ENCODE peak calls at places on chromosomes 7 and 10, in four cellular contexts. Q is CD8-positive, alpha-beta T cell; R is neural progenitor cell; J is BJ. L is an unnamed sample.

GRCh38 chr7:23235688-23236280 is 10.8 kb upstream of the GPNMB start:
- DNase-seq in Q (no peak), R (no peak), J (no peak), L (no peak)

GRCh38 chr7:82700739-82701138 is 257.2 kb upstream of the CACNA2D1 start:
- DNase-seq in Q (no peak), R (no peak), J (no peak), L (no peak)

GRCh38 chr7:23970193-23970592 is 260.2 kb downstream of the STK31 start:
- DNase-seq in Q (no peak), R (no peak), J (no peak), L (no peak)

GRCh38 chr10:63281967-63282366 is 148.8 kb downstream of the NRBF2 start:
- DNase-seq in Q (no peak), R (no peak), J (peak), L (no peak)

GRCh38 chr10:69492746-69493462 is 41.6 kb downstream of the TSPAN15 start:
- DNase-seq in Q (no peak), R (no peak), J (no peak), L (no peak)

GRCh38 chr10:124221356-124222297 is 128.2 kb upstream of the CHST15 start:
- DNase-seq in Q (no peak), R (no peak), J (no peak), L (no peak)

GRCh38 chr7:135729230-135729629 is 1.2 kb upstream of the SLC13A4 start:
- DNase-seq in Q (no peak), R (no peak), J (peak), L (no peak)

GRCh38 chr7:48040944-48041664 is 5.8 kb downstream of the C7orf57 start:
- DNase-seq in Q (no peak), R (no peak), J (no peak), L (no peak)

GRCh38 chr7:157208758-157209413 is 70.2 kb downstream of the UBE3C start:
- DNase-seq in Q (no peak), R (no peak), J (no peak), L (peak)

DNA sequence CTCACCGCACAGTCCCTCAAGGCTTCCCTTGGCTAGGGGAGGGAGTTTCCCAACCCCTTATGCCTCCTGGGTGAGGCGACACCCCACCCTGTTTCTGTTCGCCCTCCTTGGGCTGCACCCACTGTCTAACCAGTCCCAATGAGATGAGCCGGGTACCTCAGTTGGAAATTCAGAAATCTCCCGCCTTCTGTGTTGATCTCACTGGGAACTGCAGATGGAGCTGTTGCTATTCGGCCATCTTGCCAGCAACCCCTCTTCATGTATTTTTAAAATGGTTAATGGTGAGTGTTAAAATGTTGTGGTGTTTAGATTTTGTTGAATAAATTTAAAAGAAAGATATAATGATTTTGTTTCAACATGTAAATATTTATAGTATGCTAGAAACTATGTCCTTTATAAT is 22.0 kb downstream of the UMAD1 start:
- DNase-seq in Q (no peak), R (peak), J (no peak), L (peak)
- TF ChIP-seq CTCF in Q (no peak), R (peak), J (peak), L (peak)

GRCh38 chr7:113872981-113873380 is 45.8 kb downstream of the PPP1R3A start:
- DNase-seq in Q (no peak), R (no peak), J (no peak), L (no peak)

GRCh38 chr7:113873554-113874151 is 45.2 kb downstream of the PPP1R3A start:
- DNase-seq in Q (no peak), R (no peak), J (no peak), L (no peak)

GRCh38 chr7:113880467-113881040 is 38.3 kb downstream of the PPP1R3A start:
- DNase-seq in Q (no peak), R (no peak), J (no peak), L (no peak)

GRCh38 chr7:113875224-113875623 is 43.6 kb downstream of the PPP1R3A start:
- DNase-seq in Q (no peak), R (no peak), J (no peak), L (no peak)

DNA sequence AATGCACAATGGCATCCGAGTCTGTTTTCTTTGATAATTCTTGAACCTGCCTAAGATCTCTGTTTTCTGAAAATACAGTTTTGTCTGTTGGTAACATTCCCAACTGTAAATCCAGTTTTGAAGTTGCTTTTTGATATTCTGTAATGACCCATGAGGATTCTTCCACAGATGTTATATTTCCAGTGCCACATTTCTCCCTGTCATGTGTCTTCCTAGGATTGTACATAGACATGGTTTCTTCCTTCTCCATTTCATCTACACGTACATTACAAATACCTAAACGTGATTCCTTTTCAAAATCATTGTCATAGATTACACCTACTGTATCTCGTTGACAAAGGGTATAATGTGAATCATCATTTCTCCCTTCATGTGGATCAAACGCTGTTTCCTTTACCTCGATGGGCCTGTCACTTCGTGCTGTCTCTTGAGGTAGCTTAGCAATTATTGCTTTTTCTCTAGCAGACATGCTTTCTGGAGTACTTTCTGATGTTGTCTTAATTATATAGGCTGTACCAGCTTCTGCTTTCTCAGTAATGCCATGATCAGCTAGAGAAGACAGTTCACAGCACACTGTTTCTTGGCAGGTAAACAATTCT is 40.3 kb downstream of the PPP1R3A start:
- DNase-seq in Q (no peak), R (no peak), J (no peak), L (no peak)
- TF ChIP-seq CTCF in Q (no peak), R (no peak), J (no peak), L (no peak)

DNA sequence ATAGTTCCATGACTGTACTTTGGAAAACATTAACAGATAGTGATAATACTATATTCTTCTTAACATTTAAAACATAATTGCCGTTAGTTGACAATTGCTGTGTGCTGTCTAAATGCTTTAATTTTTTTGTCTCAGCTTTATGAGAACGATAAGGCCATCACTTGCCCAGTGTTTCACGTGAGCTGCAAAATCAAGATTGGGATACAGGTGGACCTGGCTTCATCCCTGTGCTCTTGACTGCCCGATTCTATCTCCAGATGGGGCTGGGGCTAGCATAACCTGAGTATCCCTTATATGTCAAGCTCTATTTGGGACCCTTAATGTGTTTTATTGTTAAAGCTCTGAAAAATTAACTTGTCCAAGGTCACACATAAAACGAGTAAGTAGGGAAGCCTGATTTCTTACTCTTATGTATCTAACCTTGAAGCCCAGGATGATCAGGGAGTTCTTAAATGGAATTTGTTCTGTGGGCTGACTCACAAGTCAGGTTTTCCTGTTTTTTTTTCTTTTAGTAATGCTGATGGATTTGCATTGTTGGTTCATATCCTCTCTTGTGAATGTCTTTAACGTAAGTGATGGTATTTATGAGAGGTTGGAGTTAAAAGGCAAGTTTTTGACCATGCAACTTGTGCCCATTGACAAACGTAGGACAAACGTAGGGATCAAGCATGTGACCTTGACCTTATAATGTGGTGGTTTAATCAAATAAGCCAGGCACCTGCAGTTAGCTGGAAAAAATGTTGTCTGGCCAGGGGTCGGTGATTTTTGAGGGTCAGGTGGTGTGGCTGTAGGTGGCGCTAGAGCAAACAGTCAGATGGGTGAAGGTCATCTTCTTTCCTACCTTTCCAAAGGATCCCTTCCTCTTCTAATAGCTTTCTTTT is 3.6 kb downstream of the PRKAR2B start:
- DNase-seq in Q (no peak), R (no peak), J (no peak), L (no peak)
- TF ChIP-seq CTCF in Q (no peak), R (peak), J (no peak), L (peak)

DNA sequence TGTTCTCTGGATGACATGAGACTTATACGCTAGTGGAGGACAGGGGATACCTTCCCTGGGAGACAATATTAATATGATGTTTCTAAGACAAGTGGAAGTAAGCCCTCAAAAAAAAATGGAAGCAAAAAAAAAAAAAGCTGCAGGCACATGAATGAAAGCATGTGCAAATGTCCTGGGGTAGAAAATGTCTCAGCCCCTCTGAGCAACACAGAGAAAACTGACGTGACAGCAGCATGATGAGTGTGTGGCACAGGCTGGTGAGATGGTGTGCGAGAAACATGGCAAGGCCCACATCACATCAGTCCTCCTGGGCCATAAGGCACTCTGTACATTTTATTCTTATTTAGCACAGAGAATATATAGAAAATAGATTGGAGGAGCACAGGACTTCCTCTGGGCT is 254.7 kb upstream of the PFKP start:
- DNase-seq in Q (no peak), R (no peak), J (no peak), L (no peak)
- TF ChIP-seq CTCF in Q (no peak), R (no peak), J (no peak), L (no peak)

GRCh38 chr7:66894463-66895080 is 26.5 kb upstream of the TMEM248 start:
- DNase-seq in Q (no peak), R (peak), J (no peak), L (no peak)
- TF ChIP-seq CTCF in Q (no peak), R (peak), J (no peak), L (peak)

DNA sequence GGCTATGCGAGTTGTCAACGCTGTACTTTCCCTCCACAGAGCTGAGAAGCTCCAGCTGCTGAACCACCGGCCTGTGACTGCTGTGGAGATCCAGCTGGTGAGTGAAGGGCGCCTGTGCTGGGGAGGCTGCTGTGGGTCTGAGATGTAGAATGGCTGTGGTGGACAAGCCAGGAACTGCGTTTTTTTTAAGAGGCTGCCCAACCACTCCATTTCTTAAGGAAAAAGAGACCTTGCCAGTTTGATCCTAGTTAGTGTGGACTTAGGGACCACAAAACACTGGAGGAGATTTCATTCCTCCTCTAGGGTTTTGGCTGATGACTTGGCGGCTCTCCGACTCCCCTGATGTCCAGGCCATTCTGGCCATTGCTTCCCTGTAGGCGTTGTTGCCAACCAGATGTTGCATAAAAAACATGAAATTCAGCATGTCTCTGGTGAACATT is 30.8 kb downstream of the CRCP start:
- DNase-seq in Q (no peak), R (no peak), J (no peak), L (no peak)
- TF ChIP-seq CTCF in Q (no peak), R (no peak), J (peak), L (no peak)